ENCODE peak calls at places on chromosome 17, in nine cellular contexts. M is amygdala; W is anterior cingulate cortex; V is C1 segment of cervical spinal cord; E is left colon; K is lung microvascular endothelial cell; Z is CD4-positive, alpha-beta T cell; D is AML-193; L is activated T-cell treated with anti-CD3 and anti-CD28 coated beads, Interleukin-2, amount 50 U/mL, for 4 hours. X is an unnamed sample.

GRCh38 chr17:32936894-32937500 is 9.0 kb downstream of the TMEM98 start:
- DNase-seq in M (peak), W (no peak), V (no peak), E (peak), K (peak), Z (peak), D (peak), L (peak), X (no peak)

GRCh38 chr17:4476512-4477070 is 22.1 kb upstream of the SPNS2 start:
- DNase-seq in M (no peak), W (no peak), V (no peak), E (peak), K (no peak), Z (no peak), D (no peak), L (no peak), X (no peak)

GRCh38 chr17:61486135-61487120 is 34.2 kb downstream of the TBX4 start:
- DNase-seq in M (no peak), W (no peak), V (no peak), E (no peak), K (no peak), Z (no peak), D (no peak), L (no peak), X (no peak)

GRCh38 chr17:21019976-21020575 is 22.7 kb downstream of the USP22 start:
- DNase-seq in M (peak), W (no peak), V (no peak), E (peak), K (peak), Z (peak), D (peak), L (peak), X (no peak)

GRCh38 chr17:47224971-47225370 is 15.8 kb downstream of the MYL4 start:
- DNase-seq in M (no peak), W (no peak), V (no peak), E (no peak), K (peak), Z (no peak), D (no peak), L (no peak), X (no peak)

GRCh38 chr17:77403854-77404253 is 263.1 kb downstream of the SEC14L1 start:
- DNase-seq in M (no peak), W (no peak), V (no peak), E (no peak), K (no peak), Z (no peak), D (no peak), L (no peak), X (no peak)

GRCh38 chr17:43578699-43579569 is 32.8 kb upstream of the ETV4 start:
- DNase-seq in M (no peak), W (no peak), V (no peak), E (no peak), K (peak), Z (peak), D (no peak), L (no peak), X (no peak)

GRCh38 chr17:42026821-42027539 is 7.1 kb downstream of the NKIRAS2 start:
- DNase-seq in M (no peak), W (no peak), V (no peak), E (no peak), K (no peak), Z (no peak), D (no peak), L (no peak), X (no peak)

X was measured in SIG-M5.